ENCODE peak calls at places on chromosomes 2 and 18, in six cellular contexts. Q is cardiac muscle cell; D is CD4-positive, CD25-positive, alpha-beta regulatory T cell; S is aorta; M is spleen; W is RWPE2. Y is an unnamed sample.

GRCh38 chr2:146388757-146389156 is 1456.1 kb upstream of the ACVR2A start:
- DNase-seq in Q (peak; percentile 31), M (no peak), D (no peak), W (no peak), S (no peak), Y (no peak)

GRCh38 chr2:23420091-23420839 is 35.3 kb downstream of the KLHL29 start:
- DNase-seq in D (no peak), Q (no peak), M (peak; percentile 62), W (no peak), S (no peak), Y (no peak)

GRCh38 chr2:5459041-5459440 is 233.1 kb upstream of the SOX11 start:
- DNase-seq in S (no peak), W (no peak), Q (no peak), M (no peak), D (no peak), Y (no peak)

GRCh38 chr2:73033766-73034381 is 37.6 kb downstream of the SFXN5 start:
- DNase-seq in M (no peak), D (no peak), W (no peak), S (no peak), Q (no peak), Y (no peak)

GRCh38 chr2:56014075-56014730 is 90.6 kb upstream of the EFEMP1 start:
- DNase-seq in S (no peak), Q (peak; percentile 76), M (no peak), D (no peak), W (no peak), Y (no peak)

GRCh38 chr2:46836295-46837111 is 79.1 kb downstream of the MCFD2 start:
- DNase-seq in S (no peak), D (no peak), W (no peak), M (no peak), Q (peak; percentile 84), Y (no peak)

GRCh38 chr2:76870581-76870980 is 651.6 kb downstream of the LRRTM4 start:
- DNase-seq in M (no peak), D (no peak), W (no peak), S (no peak), Q (peak; percentile 50), Y (no peak)

GRCh38 chr2:85583667-85584353 is 421 bp upstream of the VAMP5 start:
- DNase-seq in Q (no peak), S (peak; percentile 61), M (no peak), W (no peak), D (peak; percentile 33), Y (no peak)

GRCh38 chr2:129885735-129886134 is 93.7 kb upstream of the RAB6C start:
- DNase-seq in D (no peak), M (no peak), Q (peak; percentile 15), S (no peak), W (no peak), Y (no peak)

GRCh38 chr18:79802298-79802697 is 4.6 kb downstream of the KCNG2 start:
- DNase-seq in Q (no peak), W (peak; percentile 49), D (no peak), S (no peak), M (peak; percentile 70), Y (no peak)

GRCh38 chr18:13485182-13485581 is 241.2 kb downstream of the FAM210A start:
- DNase-seq in Q (no peak), M (no peak), W (no peak), S (no peak), D (no peak), Y (no peak)

GRCh38 chr2:206260427-206261012 is 13.9 kb upstream of the ZDBF2 start:
- DNase-seq in Q (peak; percentile 52), S (no peak), D (no peak), M (no peak), W (no peak), Y (no peak)

GRCh38 chr2:69243652-69244051 is 143.4 kb downstream of the GFPT1 start:
- DNase-seq in D (no peak), Q (no peak), M (no peak), W (no peak), S (no peak), Y (no peak)

GRCh38 chr2:219782999-219783398 is 155.6 kb downstream of the SLC4A3 start:
- DNase-seq in W (no peak), M (no peak), D (no peak), S (no peak), Q (no peak), Y (no peak)

GRCh38 chr2:233408366-233409285 is 54.3 kb downstream of the DGKD start:
- DNase-seq in W (no peak), S (no peak), M (no peak), D (no peak), Q (no peak), Y (no peak)

GRCh38 chr18:26874283-26874682 is 8.8 kb upstream of the AQP4 start:
- DNase-seq in D (no peak), S (no peak), W (no peak), M (no peak), Q (no peak), Y (no peak)

GRCh38 chr2:219249203-219249980 is 3.7 kb upstream of the TUBA4B start:
- DNase-seq in S (peak; percentile 89), Q (peak; percentile 95), W (peak; percentile 91), M (peak; percentile 89), D (peak; percentile 44), Y (no peak)

GRCh38 chr2:74567862-74568261 is 13.3 kb downstream of the DOK1 start:
- DNase-seq in Q (peak; percentile 87), D (no peak), S (no peak), W (no peak), M (no peak), Y (no peak)

GRCh38 chr18:69974365-69974764 is 26.7 kb upstream of the CD226 start:
- DNase-seq in W (no peak), D (no peak), M (no peak), S (no peak), Q (peak; percentile 16), Y (no peak)

GRCh38 chr18:13462686-13463085 is 244.1 kb downstream of the LDLRAD4 start:
- DNase-seq in S (peak; percentile 30), W (no peak), D (no peak), M (no peak), Q (no peak), Y (no peak)

GRCh38 chr18:44678725-44679055 is 2.0 kb upstream of the SETBP1 start:
- DNase-seq in D (no peak), M (no peak), W (no peak), Q (no peak), S (no peak), Y (no peak)

GRCh38 chr2:216339456-216340279 is 32.6 kb downstream of the MARCHF4 start:
- DNase-seq in M (no peak), S (peak; percentile 51), D (no peak), W (no peak), Q (peak; percentile 83), Y (no peak)

GRCh38 chr2:62217980-62218379 is 22.1 kb downstream of the B3GNT2 start:
- DNase-seq in D (no peak), S (no peak), M (no peak), W (no peak), Q (peak; percentile 80), Y (no peak)
- H3K9me3 ChIP-seq in D (no peaks in the 10 kb centered on the region), S (no peaks in the 10 kb centered on the region), M (peaks cover 9% of the 10 kb centered on the region), W (no peaks in the 10 kb centered on the region), Q (no peaks in the 10 kb centered on the region), Y (no peaks in the 10 kb centered on the region)

GRCh38 chr2:241994086-241994485 is 124.6 kb downstream of the RTP5 start:
- DNase-seq in D (no peak), S (no peak), M (peak; percentile 47), Q (no peak), W (no peak), Y (no peak)

GRCh38 chr2:241999184-241999583 is 129.7 kb downstream of the RTP5 start:
- DNase-seq in D (no peak), W (no peak), M (peak; percentile 65), S (no peak), Q (no peak), Y (no peak)

GRCh38 chr2:241994556-241995213 is 125.2 kb downstream of the RTP5 start:
- DNase-seq in W (no peak), S (no peak), Q (no peak), D (no peak), M (peak; percentile 30), Y (no peak)

GRCh38 chr2:241996100-241996499 is 126.6 kb downstream of the RTP5 start:
- DNase-seq in Q (no peak), D (no peak), S (no peak), W (no peak), M (peak; percentile 56), Y (no peak)

GRCh38 chr2:241997017-241997416 is 127.5 kb downstream of the RTP5 start:
- DNase-seq in D (no peak), M (peak; percentile 42), Q (no peak), S (no peak), W (no peak), Y (no peak)
- H3K9me3 ChIP-seq in D (no peaks in the 10 kb centered on the region), M (no peaks in the 10 kb centered on the region), Q (no peaks in the 10 kb centered on the region), S (no peaks in the 10 kb centered on the region), W (no peaks in the 10 kb centered on the region), Y (no peaks in the 10 kb centered on the region)

DNA sequence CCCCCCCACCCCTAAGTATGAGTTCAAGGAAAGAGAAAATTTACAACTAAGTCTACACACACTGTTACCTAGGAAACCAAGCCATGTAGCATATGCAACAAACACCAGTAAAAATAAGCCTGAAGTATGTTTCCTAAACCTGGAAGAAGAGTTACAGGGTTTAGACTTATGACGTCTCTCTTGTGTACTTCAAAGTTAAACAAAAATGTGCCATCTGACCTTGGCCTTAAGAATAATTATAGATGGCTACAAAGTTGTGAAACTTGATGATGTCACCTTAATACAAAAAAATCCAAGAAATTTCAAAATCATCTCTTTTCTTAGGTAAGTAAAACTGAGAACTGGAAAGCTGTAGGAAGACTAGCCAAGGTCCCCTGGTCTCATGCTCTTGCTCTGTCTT is 297.6 kb upstream of the NRXN1 start:
- DNase-seq in M (no peak), W (no peak), S (no peak), Q (no peak), D (no peak), Y (no peak)
- H3K9me3 ChIP-seq in M (no peaks in the 10 kb centered on the region), W (no peaks in the 10 kb centered on the region), S (no peaks in the 10 kb centered on the region), Q (no peaks in the 10 kb centered on the region), D (peaks cover 4% of the 10 kb centered on the region), Y (no peaks in the 10 kb centered on the region)

GRCh38 chr2:240526521-240526920 is 31.3 kb downstream of the ANKMY1 start:
- DNase-seq in Q (no peak), M (peak; percentile 18), S (no peak), D (no peak), W (no peak), Y (no peak)

GRCh38 chr2:240525802-240526201 is 32.0 kb downstream of the ANKMY1 start:
- DNase-seq in D (no peak), S (no peak), Q (no peak), M (peak; percentile 41), W (no peak), Y (no peak)

GRCh38 chr2:240524963-240525718 is 32.6 kb downstream of the ANKMY1 start:
- DNase-seq in S (no peak), W (no peak), D (no peak), Q (no peak), M (peak; percentile 32), Y (no peak)

GRCh38 chr2:240528406-240529040 is 29.3 kb downstream of the ANKMY1 start:
- DNase-seq in W (no peak), Q (no peak), M (peak; percentile 51), D (no peak), S (no peak), Y (no peak)

DNA sequence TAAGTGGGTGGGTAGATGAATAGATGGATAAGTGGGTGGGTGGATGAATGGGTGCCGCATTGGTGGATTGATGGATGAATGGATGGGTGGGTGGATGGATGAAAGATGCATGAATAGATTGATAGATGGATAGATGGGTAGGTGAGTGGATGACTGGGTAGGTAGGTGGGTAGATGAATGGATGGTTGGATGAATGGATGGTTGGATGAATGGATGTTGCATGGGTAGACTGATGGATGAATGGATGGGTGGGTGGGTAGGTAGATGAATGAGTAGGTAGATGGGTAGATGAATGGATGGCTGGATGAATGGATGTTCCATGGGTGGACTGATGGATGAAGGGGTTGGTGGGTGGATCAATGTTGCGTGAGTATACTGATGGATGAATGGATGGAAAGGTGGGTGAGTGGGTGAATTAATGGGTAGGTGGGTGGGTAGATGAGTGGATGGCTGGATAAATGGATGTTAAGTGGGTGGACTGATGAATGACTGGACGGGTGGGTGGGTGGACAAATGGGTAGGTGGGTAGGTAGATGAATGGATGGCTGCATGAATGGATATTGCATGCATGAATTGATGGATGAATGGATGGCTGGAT is 30.5 kb downstream of the ANKMY1 start:
- DNase-seq in M (no peak), S (no peak), Q (no peak), D (no peak), W (no peak), Y (no peak)
- H3K9me3 ChIP-seq in M (peaks cover 70% of the 10 kb centered on the region), S (no peaks in the 10 kb centered on the region), Q (no peaks in the 10 kb centered on the region), D (peaks cover 15% of the 10 kb centered on the region), W (peaks cover 6% of the 10 kb centered on the region), Y (peaks cover 5% of the 10 kb centered on the region)

Y was measured in T-helper 17 cell.